ENCODE peak calls at places on chromosomes 6 and 20, in nine cellular contexts. A is CD4-positive, alpha-beta T cell; Z is body of pancreas; H is fibroblast of mammary gland; G is NB4; T is GM10248; X is B cell; P is astrocyte of the spinal cord; C is RWPE1. S is an unnamed sample.

GRCh38 chr6:85675030-85675819 is 32.5 kb upstream of the SYNCRIP start:
- DNase-seq in Z (no peak), H (peak), P (peak), C (peak), T (no peak), G (peak), A (no peak), X (no peak), S (no peak)

GRCh38 chr6:75349262-75349984 is 64.8 kb upstream of the TMEM30A start:
- DNase-seq in X (no peak), C (no peak), G (peak), H (peak), T (peak), A (no peak), P (peak), Z (peak), S (no peak)

GRCh38 chr6:88548891-88549505 is 382.9 kb upstream of the CNR1 start:
- DNase-seq in A (no peak), X (no peak), C (no peak), T (no peak), P (no peak), H (peak), G (no peak), Z (no peak), S (no peak)

GRCh38 chr20:61560361-61560853 is 308.3 kb downstream of the CDH4 start:
- DNase-seq in X (no peak), P (peak), Z (peak), A (no peak), T (no peak), H (peak), C (peak), G (no peak), S (no peak)

GRCh38 chr6:139644821-139645220 is 270.4 kb upstream of the CITED2 start:
- DNase-seq in C (no peak), X (no peak), T (no peak), P (peak), A (no peak), Z (no peak), G (no peak), H (peak), S (no peak)

GRCh38 chr6:135867332-135867731 is 15.8 kb downstream of the PDE7B start:
- DNase-seq in X (no peak), G (no peak), A (no peak), H (no peak), P (no peak), T (no peak), Z (no peak), C (no peak), S (no peak)

GRCh38 chr6:42860481-42860880 is 18.9 kb upstream of the RPL7L1 start:
- DNase-seq in Z (no peak), P (no peak), G (no peak), H (no peak), A (no peak), C (no peak), T (no peak), X (no peak), S (no peak)

GRCh38 chr6:132068766-132069165 is 117.6 kb upstream of the CCN2 start:
- DNase-seq in P (no peak), C (no peak), Z (no peak), X (no peak), H (no peak), T (no peak), G (no peak), A (no peak), S (no peak)

GRCh38 chr6:25248100-25248499 is 31.1 kb upstream of the CARMIL1 start:
- DNase-seq in T (no peak), X (no peak), A (no peak), H (peak), G (no peak), Z (no peak), P (peak), C (no peak), S (no peak)

GRCh38 chr20:61934716-61935530 is 130.8 kb downstream of the TAF4 start:
- DNase-seq in X (no peak), H (peak), C (no peak), A (no peak), P (no peak), T (no peak), Z (no peak), G (no peak), S (no peak)

GRCh38 chr20:19715986-19716385 is 42.1 kb upstream of the RIN2 start:
- DNase-seq in H (no peak), C (no peak), P (no peak), T (no peak), A (no peak), Z (no peak), X (no peak), G (no peak), S (no peak)

GRCh38 chr6:5084787-5085637 is at the start of gene PPP1R3G:
- DNase-seq in C (no peak), P (peak), H (peak), G (peak), X (peak), A (no peak), T (peak), Z (peak), S (peak)

GRCh38 chr20:4073852-4074741 is 58.7 kb upstream of the RNF24 start:
- DNase-seq in G (peak), A (no peak), X (no peak), C (no peak), Z (no peak), P (no peak), T (no peak), H (no peak), S (no peak)

GRCh38 chr20:47142782-47143170 is 213.7 kb downstream of the ZMYND8 start:
- DNase-seq in P (no peak), Z (no peak), T (no peak), A (no peak), X (no peak), C (no peak), G (no peak), H (no peak), S (no peak)

GRCh38 chr6:3227363-3228045 is at the start of gene TUBB2B:
- DNase-seq in X (peak), H (no peak), P (peak), Z (peak), G (no peak), A (no peak), C (no peak), T (peak), S (no peak)

DNA sequence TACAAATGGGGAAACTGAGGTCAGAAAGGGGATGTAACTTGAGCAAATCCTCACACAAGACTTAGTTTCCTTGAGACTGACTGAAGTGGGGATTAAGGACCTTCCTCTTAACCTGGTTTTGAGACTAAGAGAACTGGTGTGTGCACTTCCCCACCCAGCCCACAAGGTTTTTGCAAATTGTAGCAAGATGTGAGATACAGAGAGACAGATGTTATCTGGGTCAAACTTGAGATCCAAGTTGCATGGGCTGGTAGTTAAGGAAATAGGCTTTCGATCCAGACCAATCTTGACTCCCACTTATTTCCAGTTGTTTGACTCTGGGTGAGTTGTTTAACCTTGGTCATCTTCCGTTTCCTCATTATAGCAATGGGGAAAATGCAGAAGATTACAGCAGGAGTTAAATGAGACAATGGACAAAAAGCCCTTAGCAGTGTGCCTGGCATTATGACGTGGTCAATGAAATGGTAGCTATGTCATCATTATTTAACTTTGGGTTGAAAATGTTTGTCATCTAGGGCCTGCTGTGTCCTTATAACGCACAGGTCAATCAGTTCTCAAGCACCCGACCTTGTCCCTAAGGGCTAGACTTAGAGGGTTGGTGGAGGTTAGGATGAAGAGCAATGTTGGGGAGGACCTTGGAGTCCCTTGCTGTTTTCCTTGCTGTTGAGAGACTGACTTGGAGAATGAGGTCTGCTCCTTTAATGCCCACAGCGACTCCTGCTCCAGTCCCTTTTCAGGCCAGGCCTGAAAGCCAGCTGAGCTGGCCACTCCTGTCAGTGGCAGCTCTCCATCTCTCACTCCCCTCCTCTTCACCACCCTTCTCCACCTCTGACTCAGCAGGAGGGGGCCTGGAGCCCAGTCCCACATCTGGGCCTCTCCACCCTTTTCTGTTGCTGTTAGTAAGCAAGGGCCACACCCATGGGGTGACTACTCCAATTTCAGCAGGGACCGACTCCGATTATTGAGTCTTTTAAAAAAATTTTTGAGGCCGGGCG is 1.9 kb downstream of the SNX21 start:
- DNase-seq in T (no peak), P (peak), G (peak), A (no peak), X (no peak), C (peak), H (peak), Z (no peak), S (no peak)
- TF ChIP-seq CTCF in T (no peak), P (no peak), G (no peak), A (no peak), X (no peak), C (no peak), H (no peak), Z (no peak), S (no peak)

GRCh38 chr6:148577687-148578488 is 168.9 kb upstream of the UST start:
- DNase-seq in A (peak), H (peak), P (peak), T (peak), C (peak), G (peak), X (peak), Z (peak), S (peak)
- TF ChIP-seq CTCF in A (peak), H (peak), P (peak), T (peak), C (peak), G (peak), X (peak), Z (peak), S (peak)

DNA sequence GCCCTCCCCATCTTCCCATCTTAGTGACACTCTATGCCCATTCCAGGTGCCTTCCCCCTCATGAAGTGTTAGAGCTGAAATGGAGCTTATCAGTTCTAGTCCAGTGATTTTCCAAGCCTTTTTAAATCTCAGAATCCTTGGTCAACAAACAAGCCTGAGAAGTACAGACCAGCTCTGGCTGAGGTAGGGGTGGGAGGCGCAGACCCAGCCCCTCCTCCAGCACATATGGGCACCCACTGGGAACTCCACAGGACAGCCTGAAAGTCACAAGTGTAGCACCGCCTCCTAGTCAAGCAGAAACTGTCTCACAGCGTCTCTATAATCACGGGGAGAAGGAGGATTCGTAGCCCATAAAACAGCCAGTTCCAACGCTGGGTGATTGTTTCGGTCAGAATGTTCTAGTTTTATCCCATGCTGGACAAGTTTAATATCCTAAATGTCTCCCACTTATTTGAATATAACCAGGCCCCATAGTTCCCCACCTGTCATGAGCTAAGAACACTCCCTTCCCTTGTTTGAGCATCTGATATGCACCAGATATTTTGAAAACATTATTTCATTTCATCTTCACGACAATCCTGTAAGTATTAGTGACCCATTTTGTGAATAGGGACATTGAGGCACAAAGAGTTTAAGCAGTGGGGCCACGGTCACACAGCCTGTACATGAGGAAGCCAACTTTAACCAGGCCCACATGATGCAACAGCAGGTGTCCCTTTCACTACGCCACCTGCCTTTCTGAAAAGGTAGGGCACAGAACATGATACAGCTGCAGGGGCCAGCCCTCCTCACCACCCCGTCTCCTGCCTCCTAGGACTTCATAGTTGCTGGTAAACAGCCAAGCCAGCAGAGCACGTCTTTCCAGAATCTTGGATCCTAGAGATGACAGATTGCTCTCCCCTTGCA is 40.1 kb downstream of the TRAF3IP2 start:
- DNase-seq in A (no peak), G (peak), T (peak), C (no peak), X (peak), Z (peak), P (no peak), H (no peak), S (no peak)
- TF ChIP-seq CTCF in A (no peak), G (no peak), T (peak), C (no peak), X (peak), Z (peak), P (no peak), H (no peak), S (no peak)

DNA sequence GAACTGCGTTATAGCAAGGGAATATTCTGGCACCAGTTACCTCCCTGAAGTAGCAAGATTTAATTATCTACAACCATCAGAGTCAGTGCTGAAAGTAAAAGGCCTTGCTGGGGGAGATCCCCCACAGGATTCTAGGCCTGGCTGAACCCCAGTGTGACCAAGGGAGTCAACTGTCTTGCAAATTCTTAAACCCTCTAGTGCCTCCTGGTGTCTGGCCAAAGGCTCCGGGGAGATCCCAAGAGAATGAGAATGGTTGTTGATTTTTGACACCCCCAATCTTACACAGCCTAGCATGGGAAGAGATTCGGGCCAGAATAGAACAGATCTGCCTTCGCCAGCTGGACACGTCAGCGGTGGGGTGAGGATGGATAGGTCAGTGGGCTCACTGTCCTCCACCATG is 179.4 kb downstream of the ERMARD start:
- DNase-seq in P (no peak), C (no peak), A (no peak), X (no peak), T (no peak), H (no peak), G (peak), Z (no peak), S (no peak)
- TF ChIP-seq CTCF in P (no peak), C (no peak), A (no peak), X (no peak), T (no peak), H (no peak), G (peak), Z (no peak), S (no peak)

GRCh38 chr20:14744723-14745122 is 407.3 kb upstream of the FLRT3 start:
- DNase-seq in A (no peak), Z (no peak), X (no peak), T (peak), H (no peak), C (no peak), G (no peak), P (no peak), S (no peak)

GRCh38 chr20:14745830-14746229 is 408.4 kb upstream of the FLRT3 start:
- DNase-seq in A (no peak), T (no peak), H (no peak), P (no peak), Z (no peak), G (no peak), C (no peak), X (no peak), S (no peak)

GRCh38 chr20:14741616-14742015 is 404.2 kb upstream of the FLRT3 start:
- DNase-seq in A (no peak), T (no peak), P (no peak), C (no peak), H (no peak), G (no peak), X (no peak), Z (no peak), S (no peak)
- TF ChIP-seq CTCF in A (no peak), T (no peak), P (no peak), C (no peak), H (no peak), G (no peak), X (no peak), Z (no peak), S (no peak)